ENCODE peak calls at places on chromosomes 11 and 22, in seven cellular contexts. One of them, this sample, is unnamed.
A peak's percentile ranks its signal among the peaks of the same experiment; 100 is the strongest.

GRCh38 chr11:121055076-121055475 is 31.2 kb downstream of the TBCEL start:
- DNase-seq in endothelial cell of umbilical vein: no peak
- DNase-seq in AG09309: no peak
- DNase-seq in prostate gland: no peak
- DNase-seq in heart left ventricle: no peak
- DNase-seq in lower leg skin: no peak
- DNase-seq in epithelial cell of esophagus: peak; percentile 70
- DNase-seq in this sample: peak; percentile 0

GRCh38 chr11:18775492-18776292 is 15.9 kb downstream of the PTPN5 start:
- DNase-seq in epithelial cell of esophagus: peak; percentile 75
- DNase-seq in endothelial cell of umbilical vein: peak; percentile 41
- DNase-seq in lower leg skin: peak; percentile 34
- DNase-seq in prostate gland: peak; percentile 57
- DNase-seq in AG09309: no peak
- DNase-seq in heart left ventricle: peak; percentile 41
- DNase-seq in this sample: peak; percentile 78

GRCh38 chr11:1570896-1571759 is 943 bp downstream of the DUSP8 start:
- DNase-seq in endothelial cell of umbilical vein: no peak
- DNase-seq in heart left ventricle: peak; percentile 34
- DNase-seq in prostate gland: no peak
- DNase-seq in AG09309: no peak
- DNase-seq in lower leg skin: no peak
- DNase-seq in epithelial cell of esophagus: no peak
- DNase-seq in this sample: no peak

GRCh38 chr11:18527512-18527911 is 770 bp upstream of the TSG101 start:
- DNase-seq in heart left ventricle: no peak
- DNase-seq in endothelial cell of umbilical vein: peak; percentile 56
- DNase-seq in AG09309: peak; percentile 27
- DNase-seq in prostate gland: no peak
- DNase-seq in lower leg skin: no peak
- DNase-seq in epithelial cell of esophagus: peak; percentile 71
- DNase-seq in this sample: peak; percentile 44

GRCh38 chr11:28730336-28730735 is 622.1 kb downstream of the METTL15 start:
- DNase-seq in endothelial cell of umbilical vein: no peak
- DNase-seq in AG09309: no peak
- DNase-seq in epithelial cell of esophagus: peak; percentile 74
- DNase-seq in lower leg skin: no peak
- DNase-seq in heart left ventricle: no peak
- DNase-seq in prostate gland: no peak
- DNase-seq in this sample: peak; percentile 43

GRCh38 chr11:62599069-62599696 is 2.5 kb downstream of the MTA2 start:
- DNase-seq in endothelial cell of umbilical vein: peak; percentile 98
- DNase-seq in heart left ventricle: peak; percentile 97
- DNase-seq in AG09309: peak; percentile 94
- DNase-seq in lower leg skin: peak; percentile 96
- DNase-seq in epithelial cell of esophagus: peak; percentile 98
- DNase-seq in prostate gland: peak; percentile 88
- DNase-seq in this sample: peak; percentile 98

GRCh38 chr11:3989891-3990290 is 104.7 kb upstream of the RRM1 start:
- DNase-seq in AG09309: no peak
- DNase-seq in heart left ventricle: no peak
- DNase-seq in prostate gland: no peak
- DNase-seq in lower leg skin: no peak
- DNase-seq in epithelial cell of esophagus: no peak
- DNase-seq in endothelial cell of umbilical vein: no peak
- DNase-seq in this sample: no peak

GRCh38 chr22:20606041-20606783 is 98.8 kb downstream of the MED15 start:
- DNase-seq in endothelial cell of umbilical vein: peak; percentile 49
- DNase-seq in heart left ventricle: no peak
- DNase-seq in epithelial cell of esophagus: peak; percentile 93
- DNase-seq in lower leg skin: peak; percentile 66
- DNase-seq in AG09309: no peak
- DNase-seq in prostate gland: peak; percentile 93
- DNase-seq in this sample: peak; percentile 86

GRCh38 chr11:46557684-46558151 is 36.1 kb downstream of the AMBRA1 start:
- DNase-seq in lower leg skin: no peak
- DNase-seq in epithelial cell of esophagus: peak; percentile 68
- DNase-seq in AG09309: no peak
- DNase-seq in heart left ventricle: no peak
- DNase-seq in endothelial cell of umbilical vein: no peak
- DNase-seq in prostate gland: no peak
- DNase-seq in this sample: peak; percentile 58

GRCh38 chr22:39409630-39410029 is 10.1 kb downstream of the TAB1 start:
- DNase-seq in endothelial cell of umbilical vein: no peak
- DNase-seq in prostate gland: no peak
- DNase-seq in heart left ventricle: no peak
- DNase-seq in epithelial cell of esophagus: no peak
- DNase-seq in AG09309: no peak
- DNase-seq in lower leg skin: no peak
- DNase-seq in this sample: no peak

GRCh38 chr11:11446967-11447366 is 93.9 kb upstream of the CSNK2A3 start:
- DNase-seq in heart left ventricle: no peak
- DNase-seq in endothelial cell of umbilical vein: no peak
- DNase-seq in epithelial cell of esophagus: no peak
- DNase-seq in lower leg skin: no peak
- DNase-seq in prostate gland: no peak
- DNase-seq in AG09309: no peak
- DNase-seq in this sample: no peak

GRCh38 chr11:78212586-78213371 is 24.1 kb downstream of the USP35 start:
- DNase-seq in endothelial cell of umbilical vein: no peak
- DNase-seq in lower leg skin: no peak
- DNase-seq in prostate gland: no peak
- DNase-seq in epithelial cell of esophagus: no peak
- DNase-seq in heart left ventricle: no peak
- DNase-seq in AG09309: no peak
- DNase-seq in this sample: no peak

GRCh38 chr11:29024386-29024785 is 916.2 kb downstream of the METTL15 start:
- DNase-seq in epithelial cell of esophagus: peak; percentile 10
- DNase-seq in endothelial cell of umbilical vein: no peak
- DNase-seq in lower leg skin: no peak
- DNase-seq in heart left ventricle: no peak
- DNase-seq in prostate gland: no peak
- DNase-seq in AG09309: no peak
- DNase-seq in this sample: no peak

GRCh38 chr11:34331329-34331728 is 26.5 kb downstream of the ABTB2 start:
- DNase-seq in heart left ventricle: no peak
- DNase-seq in endothelial cell of umbilical vein: no peak
- DNase-seq in lower leg skin: no peak
- DNase-seq in prostate gland: peak; percentile 47
- DNase-seq in epithelial cell of esophagus: no peak
- DNase-seq in AG09309: peak; percentile 41
- DNase-seq in this sample: peak; percentile 77

GRCh38 chr11:68778205-68778604 is 26.9 kb upstream of the TESMIN start:
- DNase-seq in lower leg skin: no peak
- DNase-seq in epithelial cell of esophagus: no peak
- DNase-seq in heart left ventricle: no peak
- DNase-seq in endothelial cell of umbilical vein: no peak
- DNase-seq in prostate gland: no peak
- DNase-seq in AG09309: no peak
- DNase-seq in this sample: no peak

GRCh38 chr11:69908511-69909220 is 89.5 kb upstream of the FGF3 start:
- DNase-seq in epithelial cell of esophagus: no peak
- DNase-seq in AG09309: no peak
- DNase-seq in lower leg skin: no peak
- DNase-seq in prostate gland: no peak
- DNase-seq in endothelial cell of umbilical vein: no peak
- DNase-seq in heart left ventricle: no peak
- DNase-seq in this sample: no peak

GRCh38 chr11:114820621-114821020 is 142.3 kb downstream of the NXPE2 start:
- DNase-seq in endothelial cell of umbilical vein: no peak
- DNase-seq in epithelial cell of esophagus: no peak
- DNase-seq in prostate gland: no peak
- DNase-seq in heart left ventricle: no peak
- DNase-seq in lower leg skin: no peak
- DNase-seq in AG09309: no peak
- DNase-seq in this sample: no peak

GRCh38 chr11:67697846-67698245 is 23.4 kb upstream of the ALDH3B2 start:
- DNase-seq in heart left ventricle: no peak
- DNase-seq in lower leg skin: no peak
- DNase-seq in endothelial cell of umbilical vein: no peak
- DNase-seq in AG09309: no peak
- DNase-seq in epithelial cell of esophagus: no peak
- DNase-seq in prostate gland: no peak
- DNase-seq in this sample: no peak

GRCh38 chr11:67699521-67699920 is 25.1 kb upstream of the ALDH3B2 start:
- DNase-seq in AG09309: no peak
- DNase-seq in epithelial cell of esophagus: peak; percentile 74
- DNase-seq in lower leg skin: no peak
- DNase-seq in heart left ventricle: no peak
- DNase-seq in endothelial cell of umbilical vein: no peak
- DNase-seq in prostate gland: no peak
- DNase-seq in this sample: peak; percentile 66

GRCh38 chr11:67700141-67700540 is 25.7 kb upstream of the ALDH3B2 start:
- DNase-seq in AG09309: no peak
- DNase-seq in endothelial cell of umbilical vein: no peak
- DNase-seq in heart left ventricle: no peak
- DNase-seq in lower leg skin: no peak
- DNase-seq in epithelial cell of esophagus: no peak
- DNase-seq in prostate gland: no peak
- DNase-seq in this sample: no peak

GRCh38 chr11:67696998-67697397 is 22.6 kb upstream of the ALDH3B2 start:
- DNase-seq in endothelial cell of umbilical vein: no peak
- DNase-seq in heart left ventricle: no peak
- DNase-seq in prostate gland: no peak
- DNase-seq in lower leg skin: no peak
- DNase-seq in AG09309: no peak
- DNase-seq in epithelial cell of esophagus: no peak
- DNase-seq in this sample: no peak

DNA sequence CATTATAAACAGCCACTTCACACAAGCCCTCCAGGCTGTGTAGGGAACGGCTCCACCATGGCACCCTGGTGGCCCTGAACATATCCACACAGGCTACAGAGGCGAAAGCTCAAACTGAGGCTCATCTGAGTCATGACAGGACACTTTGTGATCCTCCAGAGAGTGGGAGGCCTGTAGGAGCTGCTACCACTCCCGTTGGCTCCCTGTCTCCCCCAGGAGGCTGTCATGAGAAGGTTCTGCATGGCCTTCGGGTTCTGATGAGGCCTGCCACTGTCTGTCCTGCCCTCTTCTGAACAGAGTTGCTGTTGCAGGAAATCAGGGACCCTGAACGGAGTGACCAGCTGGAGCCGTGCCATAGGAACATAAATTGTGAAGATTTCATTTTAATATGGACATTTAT is 23.8 kb upstream of the ALDH3B2 start:
- DNase-seq in lower leg skin: no peak
- DNase-seq in AG09309: no peak
- DNase-seq in epithelial cell of esophagus: peak; percentile 15
- DNase-seq in prostate gland: no peak
- DNase-seq in heart left ventricle: no peak
- DNase-seq in endothelial cell of umbilical vein: no peak
- DNase-seq in this sample: peak; percentile 39
- TF ChIP-seq CTCF in lower leg skin: no peak
- TF ChIP-seq CTCF in AG09309: peak; percentile 28
- TF ChIP-seq CTCF in epithelial cell of esophagus: no peak
- TF ChIP-seq CTCF in prostate gland: no peak
- TF ChIP-seq CTCF in heart left ventricle: no peak
- TF ChIP-seq CTCF in endothelial cell of umbilical vein: peak; percentile 19
- TF ChIP-seq CTCF in this sample: no peak

DNA sequence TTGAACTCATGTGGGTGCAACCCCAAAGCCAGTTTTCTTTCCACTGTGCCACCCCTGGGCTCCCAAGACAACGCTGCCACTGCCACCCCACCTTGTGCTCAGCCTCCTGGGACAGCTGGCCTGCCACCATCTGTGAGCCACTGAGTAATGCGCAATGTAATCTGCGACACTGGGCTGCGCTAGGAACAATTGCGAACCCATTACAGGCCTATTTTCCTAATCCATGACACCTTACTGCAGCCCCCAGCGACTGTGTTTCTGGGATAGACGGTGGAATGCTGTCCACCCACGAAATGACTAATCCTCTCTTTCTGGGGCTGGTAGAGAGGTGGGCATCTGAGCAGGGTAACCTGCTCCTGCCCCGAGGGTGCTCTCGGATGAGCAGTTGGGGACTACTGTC is 22.2 kb downstream of the FLRT1 start:
- DNase-seq in prostate gland: no peak
- DNase-seq in AG09309: no peak
- DNase-seq in epithelial cell of esophagus: no peak
- DNase-seq in endothelial cell of umbilical vein: no peak
- DNase-seq in heart left ventricle: no peak
- DNase-seq in lower leg skin: no peak
- DNase-seq in this sample: no peak
- TF ChIP-seq CTCF in prostate gland: no peak
- TF ChIP-seq CTCF in AG09309: no peak
- TF ChIP-seq CTCF in epithelial cell of esophagus: no peak
- TF ChIP-seq CTCF in endothelial cell of umbilical vein: no peak
- TF ChIP-seq CTCF in heart left ventricle: no peak
- TF ChIP-seq CTCF in lower leg skin: no peak
- TF ChIP-seq CTCF in this sample: no peak

GRCh38 chr11:40302669-40303068 is 1156.8 kb downstream of the LRRC4C start:
- DNase-seq in endothelial cell of umbilical vein: peak; percentile 71
- DNase-seq in prostate gland: no peak
- DNase-seq in AG09309: no peak
- DNase-seq in lower leg skin: no peak
- DNase-seq in heart left ventricle: no peak
- DNase-seq in epithelial cell of esophagus: no peak
- DNase-seq in this sample: peak; percentile 70

DNA sequence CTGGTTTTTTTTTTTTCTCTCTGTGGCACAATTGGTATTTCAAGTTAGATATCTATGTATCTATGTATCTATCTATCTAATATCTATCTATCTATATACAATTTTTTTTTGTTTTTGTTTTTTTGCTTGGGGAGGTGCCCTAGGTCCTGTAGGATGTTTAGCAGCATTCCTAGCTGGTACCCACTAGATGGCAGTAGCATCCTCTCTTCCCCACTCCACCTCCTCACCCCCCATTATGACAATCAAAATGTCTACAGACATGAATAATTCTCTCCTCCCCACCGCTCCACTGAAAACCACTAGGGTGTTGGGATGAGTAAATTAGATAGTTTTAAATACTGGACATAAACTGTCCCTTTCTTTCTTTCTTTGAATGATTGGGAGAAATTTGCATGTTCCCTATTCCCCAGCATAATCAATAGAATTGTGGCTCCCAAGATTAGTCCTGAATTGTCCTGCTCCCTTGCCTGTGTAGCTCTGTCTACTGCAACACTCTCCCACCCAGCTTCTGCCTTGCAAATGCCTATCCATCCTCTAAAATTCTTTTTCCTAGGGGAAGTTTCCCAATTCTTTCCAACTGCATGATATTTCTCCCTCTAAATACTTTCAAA is 1152.4 kb downstream of the LRRC4C start:
- DNase-seq in AG09309: no peak
- DNase-seq in epithelial cell of esophagus: peak; percentile 69
- DNase-seq in heart left ventricle: no peak
- DNase-seq in endothelial cell of umbilical vein: peak; percentile 64
- DNase-seq in prostate gland: no peak
- DNase-seq in lower leg skin: no peak
- DNase-seq in this sample: peak; percentile 65
- TF ChIP-seq CTCF in AG09309: peak; percentile 70
- TF ChIP-seq CTCF in epithelial cell of esophagus: peak; percentile 83
- TF ChIP-seq CTCF in heart left ventricle: peak; percentile 8
- TF ChIP-seq CTCF in endothelial cell of umbilical vein: peak; percentile 75
- TF ChIP-seq CTCF in prostate gland: no peak
- TF ChIP-seq CTCF in lower leg skin: no peak
- TF ChIP-seq CTCF in this sample: peak; percentile 74

DNA sequence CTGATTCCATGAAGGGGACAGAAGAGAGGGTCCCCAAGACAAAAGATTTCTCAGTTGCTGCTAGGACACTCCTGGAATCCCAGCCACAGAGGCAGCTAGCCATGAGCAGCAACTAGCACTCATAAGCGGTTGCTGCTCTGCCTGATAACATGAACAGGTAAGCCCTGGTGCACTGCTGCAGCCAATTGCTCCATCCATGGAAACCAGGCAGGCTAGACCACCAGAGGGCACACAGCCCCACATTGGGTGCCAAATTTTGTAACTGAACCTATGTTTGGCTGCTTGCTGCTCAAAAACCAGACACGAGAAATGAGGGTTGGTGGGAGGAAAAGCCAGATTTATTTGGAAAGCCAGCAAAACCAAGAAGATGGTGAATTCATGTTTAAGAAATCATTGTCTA is 21.9 kb upstream of the QSER1 start:
- DNase-seq in lower leg skin: no peak
- DNase-seq in endothelial cell of umbilical vein: no peak
- DNase-seq in heart left ventricle: no peak
- DNase-seq in AG09309: no peak
- DNase-seq in epithelial cell of esophagus: peak; percentile 7
- DNase-seq in prostate gland: no peak
- DNase-seq in this sample: peak; percentile 38
- TF ChIP-seq CTCF in lower leg skin: no peak
- TF ChIP-seq CTCF in endothelial cell of umbilical vein: peak; percentile 32
- TF ChIP-seq CTCF in heart left ventricle: no peak
- TF ChIP-seq CTCF in AG09309: no peak
- TF ChIP-seq CTCF in epithelial cell of esophagus: peak; percentile 20
- TF ChIP-seq CTCF in prostate gland: no peak
- TF ChIP-seq CTCF in this sample: no peak

This sample was measured in MCF 10A.